ENCODE peak calls at places on chromosomes 16 and 17, in ten cellular contexts. O, B, K, N, M, I, J, V, S and U are unnamed samples.

GRCh38 chr16:79970551-79971236 is 370.2 kb upstream of the MAF start:
- DNase-seq in O (peak), B (peak), K (no peak), N (peak), M (no peak), I (no peak), J (no peak), V (no peak), S (no peak), U (no peak)

GRCh38 chr17:78258323-78259229 is 27.1 kb downstream of the TMEM235 start:
- DNase-seq in O (peak), B (peak), K (peak), N (peak), M (no peak), I (no peak), J (peak), V (no peak), S (no peak), U (no peak)

GRCh38 chr16:2224183-2224486 is 744 bp downstream of the E4F1 start:
- DNase-seq in O (no peak), B (no peak), K (no peak), N (no peak), M (no peak), I (no peak), J (no peak), V (no peak), S (no peak), U (no peak)

GRCh38 chr17:79851461-79851817 is 12.2 kb upstream of the CBX4 start:
- DNase-seq in O (no peak), B (peak), K (no peak), N (no peak), M (no peak), I (no peak), J (no peak), V (no peak), S (no peak), U (no peak)

GRCh38 chr16:76653390-76654026 is 376.3 kb downstream of the CNTNAP4 start:
- DNase-seq in O (peak), B (no peak), K (no peak), N (peak), M (peak), I (no peak), J (no peak), V (peak), S (no peak), U (peak)

GRCh38 chr16:50396770-50397525 is 28.2 kb upstream of the BRD7 start:
- DNase-seq in O (no peak), B (no peak), K (no peak), N (peak), M (peak), I (peak), J (no peak), V (no peak), S (no peak), U (no peak)

GRCh38 chr17:73814070-73814469 is 169.8 kb upstream of the SDK2 start:
- DNase-seq in O (no peak), B (no peak), K (no peak), N (no peak), M (no peak), I (no peak), J (no peak), V (no peak), S (no peak), U (no peak)

GRCh38 chr17:59298512-59298911 is 32.9 kb upstream of the YPEL2 start:
- DNase-seq in O (no peak), B (no peak), K (no peak), N (peak), M (no peak), I (no peak), J (no peak), V (no peak), S (no peak), U (no peak)

GRCh38 chr16:67892375-67892774 is 679 bp upstream of the PSKH1 start:
- DNase-seq in O (no peak), B (no peak), K (no peak), N (no peak), M (no peak), I (no peak), J (no peak), V (no peak), S (no peak), U (no peak)

GRCh38 chr17:42632949-42633444 is 23.5 kb downstream of the TUBG1 start:
- DNase-seq in O (no peak), B (no peak), K (no peak), N (no peak), M (no peak), I (no peak), J (no peak), V (no peak), S (no peak), U (no peak)

GRCh38 chr16:11370084-11370931 is 25.0 kb downstream of the RMI2 start:
- DNase-seq in O (peak), B (no peak), K (no peak), N (no peak), M (no peak), I (no peak), J (no peak), V (no peak), S (no peak), U (no peak)

GRCh38 chr17:45927247-45927646 is 32.9 kb downstream of the MAPT start:
- DNase-seq in O (no peak), B (no peak), K (no peak), N (no peak), M (no peak), I (no peak), J (no peak), V (no peak), S (no peak), U (no peak)

GRCh38 chr17:3157218-3157617 is 29.9 kb upstream of the OR1G1 start:
- DNase-seq in O (no peak), B (no peak), K (no peak), N (no peak), M (no peak), I (no peak), J (no peak), V (no peak), S (no peak), U (no peak)

GRCh38 chr17:81295678-81296381 is 723 bp upstream of the SLC38A10 start:
- DNase-seq in O (peak), B (peak), K (peak), N (peak), M (peak), I (peak), J (no peak), V (no peak), S (no peak), U (peak)

GRCh38 chr17:38600906-38601305 is 4.8 kb downstream of the SRCIN1 start:
- DNase-seq in O (no peak), B (no peak), K (no peak), N (no peak), M (no peak), I (no peak), J (no peak), V (no peak), S (no peak), U (no peak)

GRCh38 chr17:62876664-62877411 is 68.7 kb upstream of the MARCHF10 start:
- DNase-seq in O (peak), B (no peak), K (no peak), N (peak), M (no peak), I (peak), J (no peak), V (no peak), S (no peak), U (no peak)

GRCh38 chr17:82238562-82239201 is 9.8 kb downstream of the SLC16A3 start:
- DNase-seq in O (peak), B (peak), K (peak), N (peak), M (no peak), I (peak), J (peak), V (no peak), S (no peak), U (no peak)

GRCh38 chr16:56895813-56896212 is 30.8 kb downstream of the SLC12A3 start:
- DNase-seq in O (no peak), B (no peak), K (no peak), N (no peak), M (no peak), I (no peak), J (no peak), V (no peak), S (no peak), U (no peak)

GRCh38 chr16:88773812-88774291 is 11.2 kb downstream of the PIEZO1 start:
- DNase-seq in O (peak), B (no peak), K (no peak), N (peak), M (peak), I (peak), J (no peak), V (no peak), S (no peak), U (no peak)

GRCh38 chr17:50431219-50431618 is 5.2 kb downstream of the ACSF2 start:
- DNase-seq in O (no peak), B (no peak), K (no peak), N (no peak), M (no peak), I (no peak), J (no peak), V (no peak), S (no peak), U (no peak)

GRCh38 chr17:35811759-35812158 is 2.5 kb downstream of the TAF15 start:
- DNase-seq in O (no peak), B (no peak), K (no peak), N (no peak), M (no peak), I (no peak), J (no peak), V (no peak), S (no peak), U (no peak)

GRCh38 chr17:66720567-66720966 is 114.3 kb upstream of the CACNG5 start:
- DNase-seq in O (no peak), B (no peak), K (no peak), N (no peak), M (no peak), I (no peak), J (no peak), V (peak), S (no peak), U (peak)

GRCh38 chr17:82566129-82566995 is 46.8 kb downstream of the FOXK2 start:
- DNase-seq in O (no peak), B (no peak), K (no peak), N (no peak), M (no peak), I (no peak), J (no peak), V (no peak), S (no peak), U (no peak)

GRCh38 chr16:410516-411178 is 9.0 kb downstream of the DECR2 start:
- DNase-seq in O (no peak), B (no peak), K (no peak), N (no peak), M (no peak), I (no peak), J (no peak), V (no peak), S (no peak), U (no peak)

GRCh38 chr17:76076765-76077581 is 2.0 kb upstream of the ZACN start:
- DNase-seq in O (peak), B (no peak), K (peak), N (peak), M (no peak), I (no peak), J (no peak), V (no peak), S (no peak), U (no peak)

GRCh38 chr17:29617481-29618271 is 5.0 kb downstream of the CORO6 start:
- DNase-seq in O (peak), B (peak), K (peak), N (peak), M (peak), I (peak), J (peak), V (peak), S (no peak), U (peak)

GRCh38 chr17:3761918-3762380 is 38.2 kb downstream of the HASPIN start:
- DNase-seq in O (no peak), B (no peak), K (no peak), N (no peak), M (no peak), I (no peak), J (no peak), V (no peak), S (no peak), U (no peak)

GRCh38 chr16:22373662-22374310 is 633 bp downstream of the CDR2 start:
- DNase-seq in O (peak), B (peak), K (peak), N (peak), M (peak), I (peak), J (peak), V (peak), S (no peak), U (peak)

GRCh38 chr17:48711128-48711527 is 11.2 kb downstream of the PRAC1 start:
- DNase-seq in O (no peak), B (no peak), K (no peak), N (no peak), M (no peak), I (no peak), J (no peak), V (no peak), S (no peak), U (no peak)

GRCh38 chr17:35183332-35183731 is 10.9 kb downstream of the SLC35G3 start:
- DNase-seq in O (no peak), B (no peak), K (no peak), N (no peak), M (no peak), I (no peak), J (no peak), V (no peak), S (no peak), U (no peak)

GRCh38 chr16:5845046-5845445 is 747.5 kb upstream of the EEF2KMT start:
- DNase-seq in O (no peak), B (no peak), K (no peak), N (no peak), M (no peak), I (no peak), J (no peak), V (no peak), S (no peak), U (no peak)

GRCh38 chr17:57011482-57012015 is 33.6 kb downstream of the SCPEP1 start:
- DNase-seq in O (no peak), B (no peak), K (no peak), N (no peak), M (no peak), I (no peak), J (no peak), V (no peak), S (no peak), U (no peak)

GRCh38 chr17:12719948-12720347 is 54.3 kb downstream of the MYOCD start:
- DNase-seq in O (no peak), B (no peak), K (no peak), N (no peak), M (no peak), I (no peak), J (no peak), V (no peak), S (no peak), U (no peak)

GRCh38 chr17:1331708-1332107 is 52.2 kb downstream of the TRARG1 start:
- DNase-seq in O (no peak), B (no peak), K (peak), N (no peak), M (no peak), I (no peak), J (no peak), V (no peak), S (no peak), U (no peak)